ENCODE peak calls at places on chromosome 5, in four cellular contexts. One of them, this sample, is unnamed.

GRCh38 chr5:4570047-4571015 is 569.8 kb upstream of the ADAMTS16 start:
- DNase-seq in K562: no peak
- DNase-seq in GM12878: no peak
- DNase-seq in HepG2: peak
- DNase-seq in this sample: no peak

GRCh38 chr5:126360467-126360866 is 62.7 kb upstream of the GRAMD2B start:
- DNase-seq in HepG2: no peak
- DNase-seq in K562: no peak
- DNase-seq in GM12878: no peak
- DNase-seq in this sample: no peak

GRCh38 chr5:120545007-120545406 is 80.9 kb downstream of the PRR16 start:
- DNase-seq in GM12878: no peak
- DNase-seq in K562: no peak
- DNase-seq in HepG2: no peak
- DNase-seq in this sample: no peak

GRCh38 chr5:168282120-168282519 is 9.3 kb upstream of the WWC1 start:
- DNase-seq in K562: no peak
- DNase-seq in GM12878: no peak
- DNase-seq in HepG2: peak
- DNase-seq in this sample: peak

GRCh38 chr5:169071-169727 is 22.1 kb upstream of the LRRC14B start:
- DNase-seq in GM12878: no peak
- DNase-seq in HepG2: no peak
- DNase-seq in K562: no peak
- DNase-seq in this sample: peak

GRCh38 chr5:168219515-168220410 is 71.7 kb upstream of the WWC1 start:
- DNase-seq in K562: peak
- DNase-seq in HepG2: peak
- DNase-seq in GM12878: peak
- DNase-seq in this sample: peak

GRCh38 chr5:170626507-170627150 is 122.8 kb downstream of the KCNIP1 start:
- DNase-seq in K562: no peak
- DNase-seq in HepG2: no peak
- DNase-seq in GM12878: no peak
- DNase-seq in this sample: no peak

GRCh38 chr5:108380531-108381021 is 1.3 kb downstream of the FBXL17 start:
- DNase-seq in K562: peak
- DNase-seq in HepG2: peak
- DNase-seq in GM12878: peak
- DNase-seq in this sample: peak

GRCh38 chr5:160083501-160083900 is 35.7 kb downstream of the PWWP2A start:
- DNase-seq in K562: no peak
- DNase-seq in HepG2: no peak
- DNase-seq in GM12878: no peak
- DNase-seq in this sample: no peak

GRCh38 chr5:172266676-172267092 is 16.9 kb downstream of the UBTD2 start:
- DNase-seq in K562: no peak
- DNase-seq in HepG2: no peak
- DNase-seq in GM12878: no peak
- DNase-seq in this sample: peak

GRCh38 chr5:175214152-175214551 is 229.8 kb downstream of the DRD1 start:
- DNase-seq in HepG2: no peak
- DNase-seq in GM12878: no peak
- DNase-seq in K562: no peak
- DNase-seq in this sample: peak

GRCh38 chr5:142922223-142922952 is 152.2 kb downstream of the ARHGAP26 start:
- DNase-seq in K562: peak
- DNase-seq in HepG2: peak
- DNase-seq in GM12878: peak
- DNase-seq in this sample: peak

GRCh38 chr5:160479926-160480325 is 58.3 kb downstream of the PTTG1 start:
- DNase-seq in GM12878: no peak
- DNase-seq in HepG2: no peak
- DNase-seq in K562: no peak
- DNase-seq in this sample: peak

GRCh38 chr5:124519396-124519795 is 227.0 kb downstream of the ZNF608 start:
- DNase-seq in GM12878: peak
- DNase-seq in HepG2: no peak
- DNase-seq in K562: no peak
- DNase-seq in this sample: peak

GRCh38 chr5:154577449-154577848 is 99.4 kb upstream of the HAND1 start:
- DNase-seq in GM12878: no peak
- DNase-seq in HepG2: no peak
- DNase-seq in K562: no peak
- DNase-seq in this sample: no peak

GRCh38 chr5:133454442-133454841 is 157.9 kb downstream of the FSTL4 start:
- DNase-seq in HepG2: no peak
- DNase-seq in GM12878: no peak
- DNase-seq in K562: no peak
- DNase-seq in this sample: no peak

GRCh38 chr5:165209101-165209727 is 1703.8 kb downstream of the MAT2B start:
- DNase-seq in GM12878: no peak
- DNase-seq in K562: no peak
- DNase-seq in HepG2: peak
- DNase-seq in this sample: peak

GRCh38 chr5:169584998-169585451 is 1.5 kb downstream of the SPDL1 start:
- DNase-seq in K562: no peak
- DNase-seq in HepG2: no peak
- DNase-seq in GM12878: no peak
- DNase-seq in this sample: no peak
- H3K9ac ChIP-seq in K562: peak
- H3K9ac ChIP-seq in HepG2: peak
- H3K9ac ChIP-seq in GM12878: peak
- H3K9ac ChIP-seq in this sample: no peak

GRCh38 chr5:119315516-119315949 is 40.3 kb upstream of the TNFAIP8 start:
- DNase-seq in HepG2: peak
- DNase-seq in K562: peak
- DNase-seq in GM12878: peak
- DNase-seq in this sample: no peak
- TF ChIP-seq BHLHE40 in HepG2: no peak
- TF ChIP-seq BHLHE40 in K562: peak
- TF ChIP-seq BHLHE40 in GM12878: no peak
- TF ChIP-seq BHLHE40 in this sample: no peak

DNA sequence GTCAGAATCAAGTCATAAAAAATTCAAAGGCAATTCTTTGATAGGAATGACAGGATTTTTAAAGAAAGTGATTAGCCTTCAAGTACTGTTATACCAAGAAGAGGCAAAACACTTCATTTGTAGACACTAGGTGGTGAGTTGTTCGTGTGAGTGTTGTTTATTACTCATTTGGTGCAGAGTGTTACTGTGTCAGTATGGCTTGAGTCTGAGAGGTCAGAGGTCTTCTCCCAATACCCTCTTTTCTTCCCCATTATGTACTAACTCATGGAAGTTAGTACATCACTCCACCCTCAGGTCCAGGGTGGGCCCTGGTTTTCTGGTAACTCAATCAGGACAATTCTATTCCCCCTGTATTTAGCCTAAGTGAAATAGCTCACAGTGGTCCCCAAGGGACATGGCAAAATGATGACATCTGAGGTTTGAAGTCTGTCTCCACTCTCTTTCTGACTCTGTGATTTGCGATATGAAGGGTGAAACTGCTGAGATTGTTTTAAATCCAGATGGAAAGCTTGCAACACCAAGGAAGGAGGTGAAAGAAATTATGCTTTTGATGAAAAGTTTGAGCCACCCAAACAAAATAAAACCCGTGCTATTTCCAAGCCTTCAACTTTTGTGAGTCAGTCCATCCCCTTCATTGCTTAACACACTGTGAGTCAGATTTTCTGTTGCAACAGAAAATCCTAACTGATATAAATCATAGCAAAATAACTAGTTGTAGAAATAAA is 56.8 kb downstream of the NUDT12 start:
- DNase-seq in K562: no peak
- DNase-seq in GM12878: no peak
- DNase-seq in HepG2: no peak
- DNase-seq in this sample: peak
- H3K4me2 ChIP-seq in K562: no peak
- H3K4me2 ChIP-seq in GM12878: no peak
- H3K4me2 ChIP-seq in HepG2: no peak
- H3K4me2 ChIP-seq in this sample: no peak

DNA sequence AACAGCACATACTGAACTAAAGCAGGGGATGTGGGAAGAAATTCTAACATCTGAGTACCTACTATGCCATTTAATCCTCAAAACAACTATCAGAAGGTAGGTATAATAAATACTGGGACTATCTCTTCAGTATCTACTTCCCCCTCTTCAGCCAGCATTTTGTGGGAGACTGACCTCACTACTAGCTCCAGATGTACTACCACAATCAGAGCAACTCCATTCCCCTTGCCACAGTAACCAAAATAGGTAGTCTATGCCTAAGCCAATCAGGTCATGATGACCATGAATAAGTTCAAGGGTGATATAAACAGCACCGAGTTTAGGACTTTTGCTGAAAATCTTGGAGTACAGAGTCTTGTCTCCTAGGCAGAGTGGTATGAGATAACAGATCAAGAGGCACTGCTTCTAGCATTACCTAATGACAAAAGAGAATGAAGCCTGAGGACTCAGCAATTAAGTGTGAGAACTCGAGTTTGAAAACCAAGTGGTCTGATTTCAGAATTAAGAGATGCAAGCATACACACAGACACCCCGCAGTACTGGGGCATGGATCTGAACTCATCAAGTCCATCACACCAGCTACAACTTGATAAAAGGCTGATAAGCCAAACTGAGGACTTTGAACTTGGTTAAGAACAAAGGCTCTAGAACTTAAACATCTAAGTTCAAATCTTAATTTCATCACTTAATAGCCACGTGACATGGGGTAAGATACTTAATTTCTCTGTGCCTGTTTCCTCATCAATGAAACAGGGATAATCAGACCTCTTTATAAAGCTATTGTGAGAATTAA is 9.7 kb downstream of the FNIP1 start:
- DNase-seq in GM12878: no peak
- DNase-seq in HepG2: peak
- DNase-seq in K562: no peak
- DNase-seq in this sample: no peak
- H3K9ac ChIP-seq in GM12878: no peak
- H3K9ac ChIP-seq in HepG2: no peak
- H3K9ac ChIP-seq in K562: no peak
- H3K9ac ChIP-seq in this sample: no peak

GRCh38 chr5:11851402-11851801 is 52.8 kb downstream of the CTNND2 start:
- DNase-seq in HepG2: no peak
- DNase-seq in GM12878: no peak
- DNase-seq in K562: no peak
- DNase-seq in this sample: no peak

GRCh38 chr5:11854926-11855325 is 49.3 kb downstream of the CTNND2 start:
- DNase-seq in HepG2: no peak
- DNase-seq in K562: no peak
- DNase-seq in GM12878: no peak
- DNase-seq in this sample: no peak

GRCh38 chr5:11853796-11854195 is 50.5 kb downstream of the CTNND2 start:
- DNase-seq in GM12878: no peak
- DNase-seq in K562: no peak
- DNase-seq in HepG2: no peak
- DNase-seq in this sample: no peak

GRCh38 chr5:11853140-11853539 is 51.1 kb downstream of the CTNND2 start:
- DNase-seq in HepG2: no peak
- DNase-seq in K562: no peak
- DNase-seq in GM12878: no peak
- DNase-seq in this sample: no peak

GRCh38 chr5:11851965-11852745 is 52.1 kb downstream of the CTNND2 start:
- DNase-seq in HepG2: no peak
- DNase-seq in GM12878: no peak
- DNase-seq in K562: no peak
- DNase-seq in this sample: no peak
- TF ChIP-seq BHLHE40 in HepG2: no peak
- TF ChIP-seq BHLHE40 in GM12878: no peak
- TF ChIP-seq BHLHE40 in K562: no peak
- TF ChIP-seq BHLHE40 in this sample: no peak

GRCh38 chr5:110853267-110853666 is 114.5 kb downstream of the SLC25A46 start:
- DNase-seq in K562: no peak
- DNase-seq in GM12878: no peak
- DNase-seq in HepG2: no peak
- DNase-seq in this sample: peak
- H3K4me2 ChIP-seq in K562: no peak
- H3K4me2 ChIP-seq in GM12878: no peak
- H3K4me2 ChIP-seq in HepG2: no peak
- H3K4me2 ChIP-seq in this sample: peak

GRCh38 chr5:96661841-96662724 is at the start of gene CAST:
- DNase-seq in K562: peak
- DNase-seq in HepG2: peak
- DNase-seq in GM12878: peak
- DNase-seq in this sample: peak

GRCh38 chr5:96662725-96663513 is 743 bp downstream of the CAST start:
- DNase-seq in K562: peak
- DNase-seq in HepG2: peak
- DNase-seq in GM12878: peak
- DNase-seq in this sample: peak

GRCh38 chr5:96658272-96658671 is 3.9 kb upstream of the CAST start:
- DNase-seq in GM12878: no peak
- DNase-seq in HepG2: no peak
- DNase-seq in K562: no peak
- DNase-seq in this sample: no peak

GRCh38 chr5:96663608-96664007 is 1.4 kb downstream of the CAST start:
- DNase-seq in GM12878: no peak
- DNase-seq in HepG2: no peak
- DNase-seq in K562: no peak
- DNase-seq in this sample: no peak

GRCh38 chr5:96661101-96661840 is 905 bp upstream of the CAST start:
- DNase-seq in K562: no peak
- DNase-seq in HepG2: no peak
- DNase-seq in GM12878: peak
- DNase-seq in this sample: peak
- H3K9ac ChIP-seq in K562: no peak
- H3K9ac ChIP-seq in HepG2: peak
- H3K9ac ChIP-seq in GM12878: peak
- H3K9ac ChIP-seq in this sample: peak

GRCh38 chr5:176648467-176649194 is 1.3 kb downstream of the TSPAN17 start:
- DNase-seq in GM12878: no peak
- DNase-seq in HepG2: no peak
- DNase-seq in K562: peak
- DNase-seq in this sample: no peak
- TF ChIP-seq BHLHE40 in GM12878: no peak
- TF ChIP-seq BHLHE40 in HepG2: no peak
- TF ChIP-seq BHLHE40 in K562: peak
- TF ChIP-seq BHLHE40 in this sample: no peak

This sample was measured in IMR-90.